ENCODE peak calls at places on chromosomes 12 and 14, in eight cellular contexts. C is HL-60, R is mucosa of descending colon, U is A549, B is fibroblast of lung, F is mesenchymal stem cell, V is left lung, W is skeletal muscle cell. P is an unnamed sample.

GRCh38 chr14:88379706-88380343 is 5.6 kb upstream of the SPATA7 start:
- DNase-seq in C (no peak), R (no peak), U (no peak), B (no peak), F (no peak), V (no peak), W (no peak), P (no peak)

GRCh38 chr12:56636118-56636674 is 6.1 kb upstream of the BAZ2A start:
- DNase-seq in C (no peak), R (peak), U (peak), B (peak), F (peak), V (peak), W (peak), P (peak)

GRCh38 chr12:114916124-114916523 is 232.1 kb upstream of the TBX3 start:
- DNase-seq in C (no peak), R (no peak), U (peak), B (peak), F (peak), V (no peak), W (peak), P (no peak)

GRCh38 chr12:43599066-43599465 is 47.1 kb upstream of the ADAMTS20 start:
- DNase-seq in C (no peak), R (no peak), U (no peak), B (no peak), F (no peak), V (no peak), W (no peak), P (no peak)

GRCh38 chr14:73685328-73685727 is 28.9 kb downstream of the PNMA1 start:
- DNase-seq in C (no peak), R (no peak), U (no peak), B (no peak), F (no peak), V (no peak), W (no peak), P (no peak)

GRCh38 chr12:49233842-49234526 is 30.9 kb upstream of the TUBA1C start:
- DNase-seq in C (peak), R (peak), U (no peak), B (peak), F (no peak), V (peak), W (no peak), P (no peak)

GRCh38 chr12:104115587-104115975 is 22.4 kb downstream of the NFYB start:
- DNase-seq in C (no peak), R (no peak), U (no peak), B (no peak), F (no peak), V (no peak), W (no peak), P (no peak)

GRCh38 chr14:60721331-60722162 is 2.6 kb downstream of the SIX4 start:
- DNase-seq in C (no peak), R (peak), U (peak), B (peak), F (peak), V (peak), W (peak), P (peak)

GRCh38 chr12:130818381-130819247 is 20.4 kb downstream of the STX2 start:
- DNase-seq in C (peak), R (peak), U (peak), B (peak), F (peak), V (peak), W (no peak), P (peak)

GRCh38 chr14:72716471-72716870 is 177.4 kb downstream of the DPF3 start:
- DNase-seq in C (no peak), R (no peak), U (no peak), B (no peak), F (no peak), V (no peak), W (no peak), P (no peak)

GRCh38 chr12:93884794-93885460 is 207.8 kb downstream of the CRADD start:
- DNase-seq in C (no peak), R (no peak), U (peak), B (peak), F (peak), V (no peak), W (no peak), P (peak)

GRCh38 chr14:97641827-97642226 is 844.6 kb downstream of the VRK1 start:
- DNase-seq in C (no peak), R (no peak), U (no peak), B (no peak), F (no peak), V (no peak), W (no peak), P (no peak)

GRCh38 chr12:45928309-45928708 is 62.1 kb downstream of the SCAF11 start:
- DNase-seq in C (no peak), R (no peak), U (no peak), B (no peak), F (no peak), V (no peak), W (no peak), P (no peak)

GRCh38 chr12:79420146-79420618 is 270.6 kb downstream of the PAWR start:
- DNase-seq in C (no peak), R (no peak), U (peak), B (peak), F (peak), V (no peak), W (peak), P (peak)

GRCh38 chr12:93722757-93723567 is 45.8 kb downstream of the CRADD start:
- DNase-seq in C (no peak), R (no peak), U (no peak), B (peak), F (no peak), V (no peak), W (no peak), P (no peak)

GRCh38 chr14:87252103-87252502 is 740.9 kb downstream of the GALC start:
- DNase-seq in C (no peak), R (no peak), U (no peak), B (no peak), F (peak), V (no peak), W (no peak), P (no peak)

GRCh38 chr14:50882932-50883826 is 11.3 kb downstream of the ABHD12B start:
- DNase-seq in C (no peak), R (no peak), U (no peak), B (no peak), F (no peak), V (no peak), W (no peak), P (no peak)

GRCh38 chr12:50050410-50051280 is 6.8 kb upstream of the ASIC1 start:
- DNase-seq in C (peak), R (peak), U (no peak), B (peak), F (peak), V (peak), W (no peak), P (peak)

GRCh38 chr12:107580750-107581529 is 104.7 kb upstream of the PWP1 start:
- DNase-seq in C (no peak), R (no peak), U (no peak), B (peak), F (no peak), V (peak), W (no peak), P (peak)

GRCh38 chr14:32764131-32764530 is 174.5 kb upstream of the NPAS3 start:
- DNase-seq in C (no peak), R (no peak), U (no peak), B (peak), F (no peak), V (no peak), W (no peak), P (no peak)

GRCh38 chr14:20317720-20318119 is 12.0 kb upstream of the TTC5 start:
- DNase-seq in C (no peak), R (no peak), U (no peak), B (no peak), F (no peak), V (no peak), W (no peak), P (no peak)

GRCh38 chr14:51652168-51653095 is 722 bp downstream of the FRMD6 start:
- DNase-seq in C (peak), R (peak), U (no peak), B (peak), F (no peak), V (peak), W (no peak), P (no peak)

GRCh38 chr12:10220398-10221077 is 7.9 kb downstream of the GABARAPL1 start:
- DNase-seq in C (no peak), R (no peak), U (no peak), B (peak), F (no peak), V (no peak), W (peak), P (peak)

GRCh38 chr14:98146416-98146815 is 1125.6 kb downstream of the BCL11B start:
- DNase-seq in C (no peak), R (no peak), U (no peak), B (no peak), F (no peak), V (no peak), W (no peak), P (no peak)

GRCh38 chr12:80282761-80283160 is 161.3 kb upstream of the PTPRQ start:
- DNase-seq in C (no peak), R (no peak), U (no peak), B (peak), F (peak), V (no peak), W (peak), P (no peak)

GRCh38 chr12:55673638-55674037 is 34.1 kb downstream of the ITGA7 start:
- DNase-seq in C (peak), R (no peak), U (no peak), B (no peak), F (no peak), V (no peak), W (no peak), P (no peak)

GRCh38 chr12:132066345-132066685 is 77.8 kb downstream of the DDX51 start:
- DNase-seq in C (peak), R (no peak), U (no peak), B (no peak), F (peak), V (no peak), W (no peak), P (no peak)

GRCh38 chr12:49944718-49945117 is 5.8 kb upstream of the AQP2 start:
- DNase-seq in C (no peak), R (no peak), U (no peak), B (no peak), F (no peak), V (no peak), W (no peak), P (no peak)

GRCh38 chr12:89947437-89948265 is 239.0 kb upstream of the ATP2B1 start:
- DNase-seq in C (no peak), R (no peak), U (peak), B (peak), F (peak), V (no peak), W (peak), P (peak)

DNA sequence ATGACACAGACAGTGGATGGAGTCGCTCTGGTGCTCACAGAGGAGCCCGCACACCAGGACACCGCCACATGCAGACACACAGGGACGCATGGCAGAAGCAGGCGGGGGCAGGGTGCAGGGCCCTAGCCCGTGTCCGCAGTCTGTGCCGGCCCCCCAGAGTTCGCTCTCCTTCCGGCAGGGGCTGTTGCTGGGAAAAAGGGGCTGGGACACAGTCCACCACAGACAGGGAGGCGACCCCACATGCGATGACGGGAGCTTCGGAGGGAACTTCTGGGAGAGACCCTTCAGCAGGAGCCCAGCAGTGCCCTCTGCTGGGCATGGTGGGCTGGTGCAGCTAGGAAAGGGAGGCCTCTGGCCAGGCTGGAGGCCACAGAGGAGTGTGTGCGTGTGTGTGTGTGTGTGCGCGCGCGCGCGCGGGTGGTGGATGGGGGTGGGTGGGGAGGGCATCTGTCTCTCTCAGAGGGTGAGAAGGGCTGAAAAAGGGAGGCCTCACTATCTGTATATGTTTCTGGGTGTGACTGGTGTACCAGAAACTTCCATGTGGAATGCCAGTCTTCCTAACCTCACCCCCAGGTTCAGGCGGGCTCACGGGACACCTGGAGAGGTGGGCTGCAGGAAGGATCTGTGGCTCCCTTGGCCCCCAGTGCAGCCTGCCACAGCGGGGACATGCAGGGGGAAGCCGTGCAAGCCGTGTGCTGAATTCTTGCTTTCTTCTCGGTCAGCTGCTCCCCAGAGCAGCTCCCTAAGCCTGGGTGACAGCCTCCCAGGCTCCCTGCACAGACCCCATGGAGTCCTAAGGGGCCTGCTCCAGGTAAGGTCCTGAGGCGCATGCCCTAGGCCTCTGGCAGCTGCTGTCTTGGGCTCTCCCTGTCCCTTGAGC is 60.7 kb downstream of the PLEKHG3 start:
- DNase-seq in C (peak), R (peak), U (peak), B (peak), F (peak), V (peak), W (peak), P (peak)
- H3K4me3 ChIP-seq in C (peak), R (no peak), U (peak), B (no peak), F (peak), V (no peak), W (peak), P (no peak)

GRCh38 chr12:64665506-64665905 is 55.2 kb downstream of the RASSF3 start:
- DNase-seq in C (no peak), R (peak), U (no peak), B (no peak), F (peak), V (no peak), W (no peak), P (peak)
- H3K4me3 ChIP-seq in C (no peak), R (no peak), U (no peak), B (no peak), F (no peak), V (no peak), W (no peak), P (no peak)

GRCh38 chr12:27610380-27610779 is 85.9 kb upstream of the REP15 start:
- DNase-seq in C (no peak), R (no peak), U (peak), B (peak), F (peak), V (no peak), W (no peak), P (peak)

GRCh38 chr12:27607611-27608010 is 83.6 kb downstream of the PPFIBP1 start:
- DNase-seq in C (no peak), R (no peak), U (no peak), B (no peak), F (no peak), V (no peak), W (no peak), P (no peak)

GRCh38 chr12:27606986-27607385 is 83.0 kb downstream of the PPFIBP1 start:
- DNase-seq in C (no peak), R (no peak), U (no peak), B (no peak), F (no peak), V (no peak), W (no peak), P (no peak)

GRCh38 chr12:27604431-27604830 is 80.4 kb downstream of the PPFIBP1 start:
- DNase-seq in C (no peak), R (no peak), U (no peak), B (no peak), F (no peak), V (no peak), W (no peak), P (no peak)

GRCh38 chr12:27608890-27609289 is 84.9 kb downstream of the PPFIBP1 start:
- DNase-seq in C (no peak), R (no peak), U (no peak), B (no peak), F (no peak), V (no peak), W (no peak), P (no peak)
- H3K4me3 ChIP-seq in C (no peak), R (no peak), U (no peak), B (peak), F (peak), V (no peak), W (no peak), P (no peak)

GRCh38 chr12:33794954-33795353 is 227.3 kb upstream of the ALG10 start:
- DNase-seq in C (no peak), R (no peak), U (no peak), B (no peak), F (no peak), V (no peak), W (no peak), P (no peak)
- H3K4me3 ChIP-seq in C (no peak), R (no peak), U (no peak), B (no peak), F (no peak), V (no peak), W (no peak), P (no peak)

GRCh38 chr14:76729953-76730505 is 31.2 kb upstream of the VASH1 start:
- DNase-seq in C (no peak), R (no peak), U (no peak), B (no peak), F (no peak), V (no peak), W (no peak), P (no peak)
- H3K4me3 ChIP-seq in C (no peak), R (no peak), U (no peak), B (no peak), F (no peak), V (no peak), W (no peak), P (no peak)

GRCh38 chr12:39440101-39440500 is 2.8 kb downstream of the KIF21A start:
- DNase-seq in C (no peak), R (no peak), U (no peak), B (no peak), F (no peak), V (no peak), W (no peak), P (no peak)
- H3K4me3 ChIP-seq in C (no peak), R (no peak), U (no peak), B (no peak), F (no peak), V (no peak), W (no peak), P (no peak)

GRCh38 chr12:111434680-111435338 is 29.1 kb downstream of the SH2B3 start:
- DNase-seq in C (no peak), R (peak), U (no peak), B (peak), F (peak), V (no peak), W (no peak), P (no peak)

GRCh38 chr12:111431772-111432171 is 26.0 kb downstream of the SH2B3 start:
- DNase-seq in C (no peak), R (no peak), U (no peak), B (no peak), F (peak), V (no peak), W (no peak), P (no peak)

GRCh38 chr12:111435661-111436201 is 30.0 kb downstream of the SH2B3 start:
- DNase-seq in C (no peak), R (no peak), U (no peak), B (peak), F (no peak), V (no peak), W (no peak), P (no peak)

GRCh38 chr12:111436266-111436665 is 30.5 kb downstream of the SH2B3 start:
- DNase-seq in C (no peak), R (no peak), U (no peak), B (no peak), F (no peak), V (no peak), W (no peak), P (no peak)

DNA sequence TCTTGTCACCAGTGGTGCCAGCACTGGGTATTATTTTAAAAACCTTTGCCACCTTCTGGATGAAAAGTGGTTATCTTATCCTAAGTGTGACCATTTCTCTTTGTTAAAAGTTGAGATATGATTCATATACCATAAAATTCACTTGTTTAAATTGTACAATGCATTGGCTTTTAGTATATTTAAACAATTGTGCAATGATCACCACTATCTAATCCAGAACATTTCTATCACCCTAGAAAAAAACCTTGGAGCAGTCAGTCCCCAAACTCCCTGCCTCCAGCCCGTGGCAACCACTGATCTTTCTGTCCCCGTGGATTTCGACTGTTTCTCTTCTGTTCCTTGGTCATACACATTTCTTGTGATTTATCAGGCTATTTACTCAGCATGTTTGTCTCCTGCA is 28.3 kb downstream of the SH2B3 start:
- DNase-seq in C (no peak), R (no peak), U (no peak), B (no peak), F (peak), V (no peak), W (no peak), P (no peak)
- H3K4me3 ChIP-seq in C (no peak), R (no peak), U (no peak), B (peak), F (peak), V (no peak), W (no peak), P (no peak)